ENCODE peak calls at places on chromosomes 11 and 22, in eight cellular contexts. One of them, this sample, is unnamed.

GRCh38 chr22:26648761-26649363 is 8.5 kb upstream of the MIAT start:
- DNase-seq in endothelial cell of umbilical vein: no peak
- DNase-seq in kidney: no peak
- DNase-seq in osteoblast: no peak
- DNase-seq in cardiac muscle cell: no peak
- DNase-seq in neural progenitor cell: no peak
- DNase-seq in spleen: no peak
- DNase-seq in HAP-1: no peak
- DNase-seq in this sample: no peak

GRCh38 chr11:75288846-75289760 is 48.5 kb downstream of the TPBGL start:
- DNase-seq in osteoblast: peak; percentile 84
- DNase-seq in spleen: no peak
- DNase-seq in neural progenitor cell: no peak
- DNase-seq in HAP-1: no peak
- DNase-seq in endothelial cell of umbilical vein: no peak
- DNase-seq in cardiac muscle cell: no peak
- DNase-seq in kidney: peak; percentile 35
- DNase-seq in this sample: no peak

GRCh38 chr11:117519170-117519569 is 191.5 kb downstream of the CEP164 start:
- DNase-seq in endothelial cell of umbilical vein: no peak
- DNase-seq in osteoblast: no peak
- DNase-seq in kidney: no peak
- DNase-seq in neural progenitor cell: peak; percentile 31
- DNase-seq in cardiac muscle cell: peak; percentile 25
- DNase-seq in spleen: no peak
- DNase-seq in HAP-1: no peak
- DNase-seq in this sample: no peak

GRCh38 chr11:16785520-16786128 is 47.2 kb downstream of the C11orf58 start:
- DNase-seq in cardiac muscle cell: peak; percentile 71
- DNase-seq in osteoblast: peak; percentile 95
- DNase-seq in neural progenitor cell: peak; percentile 76
- DNase-seq in kidney: no peak
- DNase-seq in HAP-1: peak; percentile 55
- DNase-seq in spleen: peak; percentile 76
- DNase-seq in endothelial cell of umbilical vein: peak; percentile 73
- DNase-seq in this sample: peak; percentile 80

GRCh38 chr11:113906038-113906437 is 1.4 kb downstream of the HTR3B start:
- DNase-seq in HAP-1: peak; percentile 72
- DNase-seq in spleen: no peak
- DNase-seq in endothelial cell of umbilical vein: no peak
- DNase-seq in kidney: no peak
- DNase-seq in cardiac muscle cell: peak; percentile 65
- DNase-seq in neural progenitor cell: peak; percentile 76
- DNase-seq in osteoblast: no peak
- DNase-seq in this sample: peak; percentile 70

GRCh38 chr11:133946541-133947297 is 10.0 kb downstream of the IGSF9B start:
- DNase-seq in neural progenitor cell: peak; percentile 68
- DNase-seq in osteoblast: no peak
- DNase-seq in HAP-1: no peak
- DNase-seq in kidney: peak; percentile 63
- DNase-seq in spleen: peak; percentile 69
- DNase-seq in cardiac muscle cell: no peak
- DNase-seq in endothelial cell of umbilical vein: no peak
- DNase-seq in this sample: no peak

GRCh38 chr11:84691830-84692229 is 935.3 kb downstream of the DLG2 start:
- DNase-seq in endothelial cell of umbilical vein: no peak
- DNase-seq in cardiac muscle cell: peak; percentile 46
- DNase-seq in osteoblast: no peak
- DNase-seq in spleen: no peak
- DNase-seq in HAP-1: peak; percentile 86
- DNase-seq in neural progenitor cell: peak; percentile 55
- DNase-seq in kidney: no peak
- DNase-seq in this sample: peak; percentile 88

GRCh38 chr22:40414838-40415505 is 44.6 kb downstream of the SGSM3 start:
- DNase-seq in HAP-1: no peak
- DNase-seq in kidney: peak; percentile 73
- DNase-seq in neural progenitor cell: no peak
- DNase-seq in spleen: peak; percentile 85
- DNase-seq in endothelial cell of umbilical vein: no peak
- DNase-seq in cardiac muscle cell: no peak
- DNase-seq in osteoblast: peak; percentile 87
- DNase-seq in this sample: no peak

GRCh38 chr11:12331239-12331874 is 46.0 kb upstream of the PARVA start:
- DNase-seq in endothelial cell of umbilical vein: peak; percentile 82
- DNase-seq in osteoblast: no peak
- DNase-seq in cardiac muscle cell: peak; percentile 92
- DNase-seq in spleen: no peak
- DNase-seq in kidney: peak; percentile 82
- DNase-seq in neural progenitor cell: peak; percentile 95
- DNase-seq in HAP-1: peak; percentile 90
- DNase-seq in this sample: peak; percentile 91

GRCh38 chr11:115462004-115462541 is 42.1 kb downstream of the CADM1 start:
- DNase-seq in HAP-1: no peak
- DNase-seq in endothelial cell of umbilical vein: no peak
- DNase-seq in neural progenitor cell: no peak
- DNase-seq in kidney: no peak
- DNase-seq in spleen: no peak
- DNase-seq in osteoblast: no peak
- DNase-seq in cardiac muscle cell: no peak
- DNase-seq in this sample: peak; percentile 18

GRCh38 chr22:24069721-24070120 is 58.6 kb downstream of the CABIN1 start:
- DNase-seq in HAP-1: no peak
- DNase-seq in neural progenitor cell: no peak
- DNase-seq in endothelial cell of umbilical vein: no peak
- DNase-seq in kidney: no peak
- DNase-seq in spleen: no peak
- DNase-seq in cardiac muscle cell: no peak
- DNase-seq in osteoblast: no peak
- DNase-seq in this sample: no peak

GRCh38 chr11:69852051-69852450 is 32.8 kb upstream of the FGF3 start:
- DNase-seq in cardiac muscle cell: no peak
- DNase-seq in neural progenitor cell: no peak
- DNase-seq in endothelial cell of umbilical vein: no peak
- DNase-seq in HAP-1: no peak
- DNase-seq in kidney: no peak
- DNase-seq in osteoblast: no peak
- DNase-seq in spleen: peak; percentile 1
- DNase-seq in this sample: peak; percentile 31

GRCh38 chr11:75233688-75234295 is 6.8 kb upstream of the TPBGL start:
- DNase-seq in kidney: no peak
- DNase-seq in cardiac muscle cell: peak; percentile 90
- DNase-seq in endothelial cell of umbilical vein: peak; percentile 50
- DNase-seq in HAP-1: peak; percentile 40
- DNase-seq in spleen: no peak
- DNase-seq in osteoblast: no peak
- DNase-seq in neural progenitor cell: peak; percentile 92
- DNase-seq in this sample: peak; percentile 89

GRCh38 chr11:10628506-10629236 is 60.2 kb upstream of the LYVE1 start:
- DNase-seq in endothelial cell of umbilical vein: no peak
- DNase-seq in HAP-1: no peak
- DNase-seq in cardiac muscle cell: no peak
- DNase-seq in kidney: no peak
- DNase-seq in spleen: peak; percentile 92
- DNase-seq in osteoblast: no peak
- DNase-seq in neural progenitor cell: no peak
- DNase-seq in this sample: no peak

GRCh38 chr11:109590782-109591181 is 168.8 kb downstream of the C11orf87 start:
- DNase-seq in HAP-1: no peak
- DNase-seq in spleen: no peak
- DNase-seq in kidney: no peak
- DNase-seq in neural progenitor cell: no peak
- DNase-seq in endothelial cell of umbilical vein: no peak
- DNase-seq in osteoblast: no peak
- DNase-seq in cardiac muscle cell: no peak
- DNase-seq in this sample: no peak

GRCh38 chr22:23218867-23219251 is 38.5 kb downstream of the BCR start:
- DNase-seq in HAP-1: no peak
- DNase-seq in kidney: peak; percentile 92
- DNase-seq in endothelial cell of umbilical vein: peak; percentile 95
- DNase-seq in osteoblast: no peak
- DNase-seq in neural progenitor cell: peak; percentile 81
- DNase-seq in cardiac muscle cell: peak; percentile 86
- DNase-seq in spleen: peak; percentile 93
- DNase-seq in this sample: peak; percentile 92

GRCh38 chr11:83007909-83008580 is 63.7 kb downstream of the RAB30 start:
- DNase-seq in osteoblast: peak; percentile 42
- DNase-seq in cardiac muscle cell: peak; percentile 59
- DNase-seq in HAP-1: no peak
- DNase-seq in neural progenitor cell: peak; percentile 84
- DNase-seq in kidney: peak; percentile 75
- DNase-seq in endothelial cell of umbilical vein: peak; percentile 94
- DNase-seq in spleen: peak; percentile 79
- DNase-seq in this sample: peak; percentile 59

GRCh38 chr22:33520904-33521780 is 399.1 kb downstream of the LARGE1 start:
- DNase-seq in endothelial cell of umbilical vein: no peak
- DNase-seq in osteoblast: no peak
- DNase-seq in kidney: no peak
- DNase-seq in neural progenitor cell: no peak
- DNase-seq in spleen: no peak
- DNase-seq in cardiac muscle cell: no peak
- DNase-seq in HAP-1: no peak
- DNase-seq in this sample: no peak

GRCh38 chr11:13463779-13464290 is 813 bp upstream of the BTBD10 start:
- DNase-seq in spleen: no peak
- DNase-seq in kidney: no peak
- DNase-seq in neural progenitor cell: peak; percentile 52
- DNase-seq in HAP-1: peak; percentile 62
- DNase-seq in osteoblast: no peak
- DNase-seq in cardiac muscle cell: no peak
- DNase-seq in endothelial cell of umbilical vein: no peak
- DNase-seq in this sample: peak; percentile 82

GRCh38 chr22:43425976-43426785 is 14.4 kb downstream of the MPPED1 start:
- DNase-seq in spleen: no peak
- DNase-seq in HAP-1: no peak
- DNase-seq in osteoblast: no peak
- DNase-seq in endothelial cell of umbilical vein: no peak
- DNase-seq in kidney: peak; percentile 65
- DNase-seq in neural progenitor cell: no peak
- DNase-seq in cardiac muscle cell: no peak
- DNase-seq in this sample: no peak

GRCh38 chr22:43427296-43428004 is 15.6 kb downstream of the MPPED1 start:
- DNase-seq in HAP-1: no peak
- DNase-seq in kidney: peak; percentile 43
- DNase-seq in cardiac muscle cell: no peak
- DNase-seq in endothelial cell of umbilical vein: no peak
- DNase-seq in spleen: no peak
- DNase-seq in neural progenitor cell: no peak
- DNase-seq in osteoblast: no peak
- DNase-seq in this sample: no peak

GRCh38 chr22:43429426-43429825 is 17.6 kb downstream of the MPPED1 start:
- DNase-seq in kidney: no peak
- DNase-seq in spleen: no peak
- DNase-seq in HAP-1: no peak
- DNase-seq in neural progenitor cell: no peak
- DNase-seq in cardiac muscle cell: no peak
- DNase-seq in osteoblast: no peak
- DNase-seq in endothelial cell of umbilical vein: no peak
- DNase-seq in this sample: no peak

GRCh38 chr22:43426816-43427215 is 15.0 kb downstream of the MPPED1 start:
- DNase-seq in cardiac muscle cell: no peak
- DNase-seq in osteoblast: no peak
- DNase-seq in endothelial cell of umbilical vein: no peak
- DNase-seq in kidney: peak; percentile 52
- DNase-seq in spleen: no peak
- DNase-seq in HAP-1: no peak
- DNase-seq in neural progenitor cell: peak; percentile 37
- DNase-seq in this sample: no peak

GRCh38 chr22:43428005-43428485 is 16.2 kb downstream of the MPPED1 start:
- DNase-seq in spleen: no peak
- DNase-seq in neural progenitor cell: no peak
- DNase-seq in endothelial cell of umbilical vein: no peak
- DNase-seq in kidney: peak; percentile 65
- DNase-seq in osteoblast: no peak
- DNase-seq in HAP-1: no peak
- DNase-seq in cardiac muscle cell: no peak
- DNase-seq in this sample: no peak
- H3K4me1 ChIP-seq in spleen: no peaks in the 10 kb centered on the region
- H3K4me1 ChIP-seq in neural progenitor cell: peaks cover 36% of the 10 kb centered on the region
- H3K4me1 ChIP-seq in endothelial cell of umbilical vein: no peaks in the 10 kb centered on the region
- H3K4me1 ChIP-seq in kidney: no peaks in the 10 kb centered on the region
- H3K4me1 ChIP-seq in osteoblast: no peaks in the 10 kb centered on the region
- H3K4me1 ChIP-seq in HAP-1: no peaks in the 10 kb centered on the region
- H3K4me1 ChIP-seq in cardiac muscle cell: no peaks in the 10 kb centered on the region
- H3K4me1 ChIP-seq in this sample: no peaks in the 10 kb centered on the region

GRCh38 chr11:77749232-77749631 is 71.3 kb downstream of the RSF1 start:
- DNase-seq in kidney: no peak
- DNase-seq in spleen: no peak
- DNase-seq in osteoblast: no peak
- DNase-seq in HAP-1: no peak
- DNase-seq in neural progenitor cell: no peak
- DNase-seq in cardiac muscle cell: no peak
- DNase-seq in endothelial cell of umbilical vein: no peak
- DNase-seq in this sample: no peak

GRCh38 chr11:77750757-77751156 is 69.8 kb downstream of the RSF1 start:
- DNase-seq in HAP-1: no peak
- DNase-seq in endothelial cell of umbilical vein: no peak
- DNase-seq in kidney: no peak
- DNase-seq in cardiac muscle cell: no peak
- DNase-seq in osteoblast: no peak
- DNase-seq in neural progenitor cell: no peak
- DNase-seq in spleen: no peak
- DNase-seq in this sample: no peak

GRCh38 chr11:77747381-77747969 is 73.0 kb downstream of the RSF1 start:
- DNase-seq in spleen: no peak
- DNase-seq in endothelial cell of umbilical vein: no peak
- DNase-seq in cardiac muscle cell: no peak
- DNase-seq in osteoblast: peak; percentile 54
- DNase-seq in kidney: no peak
- DNase-seq in HAP-1: no peak
- DNase-seq in neural progenitor cell: no peak
- DNase-seq in this sample: peak; percentile 7

GRCh38 chr11:77752518-77752917 is 68.0 kb downstream of the RSF1 start:
- DNase-seq in kidney: no peak
- DNase-seq in osteoblast: no peak
- DNase-seq in neural progenitor cell: no peak
- DNase-seq in cardiac muscle cell: no peak
- DNase-seq in HAP-1: peak; percentile 17
- DNase-seq in endothelial cell of umbilical vein: no peak
- DNase-seq in spleen: no peak
- DNase-seq in this sample: peak; percentile 91

GRCh38 chr11:77748266-77748665 is 72.3 kb downstream of the RSF1 start:
- DNase-seq in spleen: no peak
- DNase-seq in kidney: no peak
- DNase-seq in neural progenitor cell: no peak
- DNase-seq in endothelial cell of umbilical vein: no peak
- DNase-seq in cardiac muscle cell: no peak
- DNase-seq in osteoblast: no peak
- DNase-seq in HAP-1: no peak
- DNase-seq in this sample: no peak
- H3K4me1 ChIP-seq in spleen: peaks cover 23% of the 10 kb centered on the region
- H3K4me1 ChIP-seq in kidney: peaks cover 3% of the 10 kb centered on the region
- H3K4me1 ChIP-seq in neural progenitor cell: peaks cover 12% of the 10 kb centered on the region
- H3K4me1 ChIP-seq in endothelial cell of umbilical vein: peaks cover 6% of the 10 kb centered on the region
- H3K4me1 ChIP-seq in cardiac muscle cell: peaks cover 6% of the 10 kb centered on the region
- H3K4me1 ChIP-seq in osteoblast: peaks cover 14% of the 10 kb centered on the region
- H3K4me1 ChIP-seq in HAP-1: peaks cover 37% of the 10 kb centered on the region
- H3K4me1 ChIP-seq in this sample: peaks cover 9% of the 10 kb centered on the region

GRCh38 chr22:30250039-30250565 is 3.5 kb upstream of the LIF start:
- DNase-seq in kidney: no peak
- DNase-seq in HAP-1: no peak
- DNase-seq in endothelial cell of umbilical vein: no peak
- DNase-seq in cardiac muscle cell: no peak
- DNase-seq in osteoblast: peak; percentile 88
- DNase-seq in neural progenitor cell: no peak
- DNase-seq in spleen: no peak
- DNase-seq in this sample: no peak
- H3K4me1 ChIP-seq in kidney: peaks cover 19% of the 10 kb centered on the region
- H3K4me1 ChIP-seq in HAP-1: peaks cover 11% of the 10 kb centered on the region
- H3K4me1 ChIP-seq in endothelial cell of umbilical vein: peaks cover 11% of the 10 kb centered on the region
- H3K4me1 ChIP-seq in cardiac muscle cell: peaks cover 5% of the 10 kb centered on the region
- H3K4me1 ChIP-seq in osteoblast: peaks cover 52% of the 10 kb centered on the region
- H3K4me1 ChIP-seq in neural progenitor cell: peaks cover 14% of the 10 kb centered on the region
- H3K4me1 ChIP-seq in spleen: peaks cover 82% of the 10 kb centered on the region
- H3K4me1 ChIP-seq in this sample: no peaks in the 10 kb centered on the region

GRCh38 chr11:33775832-33776231 is 1.5 kb upstream of the FBXO3 start:
- DNase-seq in HAP-1: no peak
- DNase-seq in kidney: no peak
- DNase-seq in spleen: no peak
- DNase-seq in osteoblast: no peak
- DNase-seq in neural progenitor cell: no peak
- DNase-seq in endothelial cell of umbilical vein: no peak
- DNase-seq in cardiac muscle cell: no peak
- DNase-seq in this sample: no peak
- H3K4me1 ChIP-seq in HAP-1: peaks cover 8% of the 10 kb centered on the region
- H3K4me1 ChIP-seq in kidney: peaks cover 28% of the 10 kb centered on the region
- H3K4me1 ChIP-seq in spleen: peaks cover 51% of the 10 kb centered on the region
- H3K4me1 ChIP-seq in osteoblast: peaks cover 41% of the 10 kb centered on the region
- H3K4me1 ChIP-seq in neural progenitor cell: peaks cover 36% of the 10 kb centered on the region
- H3K4me1 ChIP-seq in endothelial cell of umbilical vein: peaks cover 12% of the 10 kb centered on the region
- H3K4me1 ChIP-seq in cardiac muscle cell: peaks cover 35% of the 10 kb centered on the region
- H3K4me1 ChIP-seq in this sample: peaks cover 19% of the 10 kb centered on the region